ENCODE peak calls at places on chromosomes 6 and 20, in six cellular contexts. One of them, this sample, is unnamed.

GRCh38 chr20:58146081-58146734 is 82.2 kb downstream of the ANKRD60 start:
- DNase-seq in ACHN: no peak
- DNase-seq in HS-5: no peak
- DNase-seq in activated T-cell treated with anti-CD3 and anti-CD28 coated beads, Interleukin-2, amount 50 U/mL, for 24 hours: no peak
- DNase-seq in GDM1: no peak
- DNase-seq in naive B cell: no peak
- DNase-seq in this sample: no peak

GRCh38 chr6:151807513-151808330 is at the start of gene ESR1:
- DNase-seq in ACHN: no peak
- DNase-seq in HS-5: no peak
- DNase-seq in activated T-cell treated with anti-CD3 and anti-CD28 coated beads, Interleukin-2, amount 50 U/mL, for 24 hours: peak; percentile 33
- DNase-seq in GDM1: no peak
- DNase-seq in naive B cell: peak; percentile 8
- DNase-seq in this sample: no peak

GRCh38 chr6:30613251-30614043 is 3.6 kb downstream of the PPP1R10 start:
- DNase-seq in ACHN: no peak
- DNase-seq in HS-5: no peak
- DNase-seq in activated T-cell treated with anti-CD3 and anti-CD28 coated beads, Interleukin-2, amount 50 U/mL, for 24 hours: no peak
- DNase-seq in GDM1: no peak
- DNase-seq in naive B cell: no peak
- DNase-seq in this sample: peak; percentile 24

GRCh38 chr20:51931321-51931720 is 129.0 kb upstream of the SALL4 start:
- DNase-seq in ACHN: no peak
- DNase-seq in HS-5: no peak
- DNase-seq in activated T-cell treated with anti-CD3 and anti-CD28 coated beads, Interleukin-2, amount 50 U/mL, for 24 hours: no peak
- DNase-seq in GDM1: no peak
- DNase-seq in naive B cell: no peak
- DNase-seq in this sample: no peak

GRCh38 chr20:63313349-63314014 is 20.5 kb downstream of the COL20A1 start:
- DNase-seq in ACHN: no peak
- DNase-seq in HS-5: no peak
- DNase-seq in activated T-cell treated with anti-CD3 and anti-CD28 coated beads, Interleukin-2, amount 50 U/mL, for 24 hours: no peak
- DNase-seq in GDM1: no peak
- DNase-seq in naive B cell: no peak
- DNase-seq in this sample: no peak

GRCh38 chr20:7152071-7152470 is 384.6 kb downstream of the BMP2 start:
- DNase-seq in ACHN: no peak
- DNase-seq in HS-5: no peak
- DNase-seq in activated T-cell treated with anti-CD3 and anti-CD28 coated beads, Interleukin-2, amount 50 U/mL, for 24 hours: no peak
- DNase-seq in GDM1: no peak
- DNase-seq in naive B cell: no peak
- DNase-seq in this sample: no peak

GRCh38 chr6:126337323-126337722 is 2.6 kb upstream of the CENPW start:
- DNase-seq in ACHN: no peak
- DNase-seq in HS-5: no peak
- DNase-seq in activated T-cell treated with anti-CD3 and anti-CD28 coated beads, Interleukin-2, amount 50 U/mL, for 24 hours: no peak
- DNase-seq in GDM1: no peak
- DNase-seq in naive B cell: no peak
- DNase-seq in this sample: peak; percentile 99

GRCh38 chr6:158565482-158566040 is 5.7 kb downstream of the TMEM181 start:
- DNase-seq in ACHN: no peak
- DNase-seq in HS-5: no peak
- DNase-seq in activated T-cell treated with anti-CD3 and anti-CD28 coated beads, Interleukin-2, amount 50 U/mL, for 24 hours: no peak
- DNase-seq in GDM1: no peak
- DNase-seq in naive B cell: no peak
- DNase-seq in this sample: no peak

GRCh38 chr6:26327450-26328264 is 37.3 kb upstream of the BTN3A2 start:
- DNase-seq in ACHN: no peak
- DNase-seq in HS-5: peak; percentile 88
- DNase-seq in activated T-cell treated with anti-CD3 and anti-CD28 coated beads, Interleukin-2, amount 50 U/mL, for 24 hours: peak; percentile 82
- DNase-seq in GDM1: peak; percentile 57
- DNase-seq in naive B cell: no peak
- DNase-seq in this sample: no peak

GRCh38 chr6:118579786-118580185 is 31.7 kb downstream of the PLN start:
- DNase-seq in ACHN: no peak
- DNase-seq in HS-5: no peak
- DNase-seq in activated T-cell treated with anti-CD3 and anti-CD28 coated beads, Interleukin-2, amount 50 U/mL, for 24 hours: no peak
- DNase-seq in GDM1: no peak
- DNase-seq in naive B cell: no peak
- DNase-seq in this sample: no peak

GRCh38 chr20:38199506-38200390 is 34.7 kb upstream of the TGM2 start:
- DNase-seq in ACHN: no peak
- DNase-seq in HS-5: no peak
- DNase-seq in activated T-cell treated with anti-CD3 and anti-CD28 coated beads, Interleukin-2, amount 50 U/mL, for 24 hours: peak; percentile 12
- DNase-seq in GDM1: no peak
- DNase-seq in naive B cell: no peak
- DNase-seq in this sample: no peak

GRCh38 chr6:170098428-170099170 is 192.3 kb downstream of the DLL1 start:
- DNase-seq in ACHN: no peak
- DNase-seq in HS-5: no peak
- DNase-seq in activated T-cell treated with anti-CD3 and anti-CD28 coated beads, Interleukin-2, amount 50 U/mL, for 24 hours: peak; percentile 16
- DNase-seq in GDM1: no peak
- DNase-seq in naive B cell: no peak
- DNase-seq in this sample: no peak

GRCh38 chr6:149938571-149939462 is 3.0 kb upstream of the ULBP2 start:
- DNase-seq in ACHN: peak; percentile 10
- DNase-seq in HS-5: no peak
- DNase-seq in activated T-cell treated with anti-CD3 and anti-CD28 coated beads, Interleukin-2, amount 50 U/mL, for 24 hours: peak; percentile 63
- DNase-seq in GDM1: no peak
- DNase-seq in naive B cell: peak; percentile 86
- DNase-seq in this sample: no peak

GRCh38 chr6:122733259-122733658 is 46.3 kb upstream of the FABP7 start:
- DNase-seq in ACHN: no peak
- DNase-seq in HS-5: no peak
- DNase-seq in activated T-cell treated with anti-CD3 and anti-CD28 coated beads, Interleukin-2, amount 50 U/mL, for 24 hours: no peak
- DNase-seq in GDM1: no peak
- DNase-seq in naive B cell: no peak
- DNase-seq in this sample: no peak

GRCh38 chr6:76774750-76775396 is 688.4 kb downstream of the HTR1B start:
- DNase-seq in ACHN: no peak
- DNase-seq in HS-5: no peak
- DNase-seq in activated T-cell treated with anti-CD3 and anti-CD28 coated beads, Interleukin-2, amount 50 U/mL, for 24 hours: no peak
- DNase-seq in GDM1: no peak
- DNase-seq in naive B cell: no peak
- DNase-seq in this sample: no peak

GRCh38 chr20:37575884-37576283 is 48.2 kb upstream of the BLCAP start:
- DNase-seq in ACHN: no peak
- DNase-seq in HS-5: no peak
- DNase-seq in activated T-cell treated with anti-CD3 and anti-CD28 coated beads, Interleukin-2, amount 50 U/mL, for 24 hours: no peak
- DNase-seq in GDM1: peak; percentile 62
- DNase-seq in naive B cell: peak; percentile 26
- DNase-seq in this sample: peak; percentile 23

GRCh38 chr6:36660771-36661471 is 17.6 kb upstream of the CDKN1A start:
- DNase-seq in ACHN: no peak
- DNase-seq in HS-5: no peak
- DNase-seq in activated T-cell treated with anti-CD3 and anti-CD28 coated beads, Interleukin-2, amount 50 U/mL, for 24 hours: no peak
- DNase-seq in GDM1: no peak
- DNase-seq in naive B cell: no peak
- DNase-seq in this sample: no peak